ENCODE peak calls at places on chromosomes 5 and 9, in four cellular contexts. W is HepG2; M is CD8-positive, alpha-beta memory T cell; J is suprapubic skin. T is an unnamed sample.

GRCh38 chr5:177469061-177469628 is 4.3 kb downstream of the DBN1 start:
- DNase-seq in W (no peak), M (no peak), J (no peak), T (no peak)

GRCh38 chr5:79686799-79687198 is 2.8 kb upstream of the CMYA5 start:
- DNase-seq in W (no peak), M (no peak), J (no peak), T (no peak)

GRCh38 chr5:107672212-107673105 is 1.7 kb upstream of the EFNA5 start:
- DNase-seq in W (peak), M (no peak), J (peak), T (no peak)

GRCh38 chr9:132800038-132800648 is 77.9 kb downstream of the AK8 start:
- DNase-seq in W (peak), M (peak), J (no peak), T (peak)

GRCh38 chr9:93809204-93809940 is 145.8 kb downstream of the BARX1 start:
- DNase-seq in W (no peak), M (no peak), J (no peak), T (no peak)

GRCh38 chr5:32193591-32193990 is 19.5 kb upstream of the GOLPH3 start:
- DNase-seq in W (peak), M (no peak), J (peak), T (peak)

GRCh38 chr9:93091453-93092081 is 4.5 kb upstream of the CARD19 start:
- DNase-seq in W (peak), M (no peak), J (peak), T (peak)

GRCh38 chr5:96326902-96327301 is 106.1 kb downstream of the PCSK1 start:
- DNase-seq in W (no peak), M (no peak), J (no peak), T (no peak)

GRCh38 chr9:117750401-117750800 is 46.2 kb downstream of the TLR4 start:
- DNase-seq in W (no peak), M (no peak), J (no peak), T (no peak)

GRCh38 chr9:86413966-86414880 is 60.0 kb upstream of the TUT7 start:
- DNase-seq in W (peak), M (no peak), J (no peak), T (no peak)

GRCh38 chr9:97980918-97981827 is 2.0 kb upstream of the ANP32B start:
- DNase-seq in W (peak), M (no peak), J (peak), T (peak)

GRCh38 chr5:178291161-178291561 is 58.6 kb upstream of the PHYKPL start:
- DNase-seq in W (no peak), M (no peak), J (no peak), T (no peak)

GRCh38 chr5:149464796-149465489 is 85.9 kb upstream of the IL17B start:
- DNase-seq in W (no peak), M (no peak), J (no peak), T (peak)
- H3K4me3 ChIP-seq in W (no peak), M (no peak), J (no peak), T (no peak)

DNA sequence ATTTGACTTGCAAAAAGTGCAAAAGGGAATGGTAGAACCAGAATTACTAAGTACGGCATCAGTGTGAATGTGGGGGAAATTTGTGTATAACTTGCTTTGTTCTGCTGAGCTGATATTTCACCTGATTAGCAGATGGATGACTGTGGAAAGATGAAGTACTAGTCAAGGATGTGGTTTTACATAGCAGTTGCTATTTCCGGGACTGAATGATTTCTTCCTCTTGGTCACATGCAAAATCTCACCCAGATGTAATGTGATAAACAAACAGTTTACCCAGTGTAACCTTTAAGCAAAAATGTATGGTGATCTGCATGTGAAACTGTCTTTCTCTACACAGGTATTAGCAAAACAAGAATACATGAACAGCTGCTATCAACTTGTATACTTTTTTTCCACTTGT is 46.1 kb downstream of the DCP2 start:
- DNase-seq in W (no peak), M (peak), J (no peak), T (no peak)
- H3K27ac ChIP-seq in W (no peak), M (no peak), J (no peak), T (no peak)

GRCh38 chr5:40675396-40676133 is 4.2 kb upstream of the PTGER4 start:
- DNase-seq in W (no peak), M (peak), J (no peak), T (no peak)

GRCh38 chr5:40672440-40672839 is 7.3 kb upstream of the PTGER4 start:
- DNase-seq in W (no peak), M (no peak), J (no peak), T (no peak)

GRCh38 chr5:40677456-40677855 is 2.3 kb upstream of the PTGER4 start:
- DNase-seq in W (no peak), M (no peak), J (no peak), T (no peak)

GRCh38 chr5:40676643-40677333 is 2.9 kb upstream of the PTGER4 start:
- DNase-seq in W (no peak), M (no peak), J (no peak), T (peak)

GRCh38 chr5:40674661-40675235 is 5.0 kb upstream of the PTGER4 start:
- DNase-seq in W (no peak), M (no peak), J (no peak), T (no peak)
- H3K4me3 ChIP-seq in W (no peak), M (no peak), J (no peak), T (no peak)

GRCh38 chr5:14937277-14937676 is 65.7 kb upstream of the ANKH start:
- DNase-seq in W (no peak), M (no peak), J (no peak), T (no peak)
- H3K27ac ChIP-seq in W (no peak), M (no peak), J (no peak), T (no peak)

GRCh38 chr5:168661593-168662485 is 82.7 kb upstream of the PANK3 start:
- DNase-seq in W (no peak), M (no peak), J (peak), T (no peak)
- H3K4me3 ChIP-seq in W (no peak), M (no peak), J (no peak), T (no peak)

DNA sequence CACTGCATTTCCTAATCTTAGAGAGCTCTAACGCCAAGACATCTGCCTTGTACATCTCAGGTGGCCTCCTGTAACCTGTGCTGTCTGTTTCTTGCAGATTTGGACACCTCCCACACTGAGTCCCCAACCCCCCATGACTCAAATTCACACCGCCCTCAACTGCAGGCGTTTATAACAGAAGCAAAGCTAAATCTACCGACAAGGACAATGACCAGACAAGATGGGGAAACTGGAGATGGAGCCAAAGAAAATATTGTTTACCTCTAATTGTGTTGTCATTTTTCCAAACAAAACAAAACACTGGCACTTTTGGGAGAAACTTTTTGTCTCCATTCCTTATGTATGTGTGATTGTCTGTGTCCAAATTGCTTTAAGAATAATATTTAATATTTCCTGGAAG is 314.8 kb downstream of the ARHGEF28 start:
- DNase-seq in W (no peak), M (no peak), J (no peak), T (no peak)
- H3K27ac ChIP-seq in W (no peak), M (no peak), J (no peak), T (no peak)

DNA sequence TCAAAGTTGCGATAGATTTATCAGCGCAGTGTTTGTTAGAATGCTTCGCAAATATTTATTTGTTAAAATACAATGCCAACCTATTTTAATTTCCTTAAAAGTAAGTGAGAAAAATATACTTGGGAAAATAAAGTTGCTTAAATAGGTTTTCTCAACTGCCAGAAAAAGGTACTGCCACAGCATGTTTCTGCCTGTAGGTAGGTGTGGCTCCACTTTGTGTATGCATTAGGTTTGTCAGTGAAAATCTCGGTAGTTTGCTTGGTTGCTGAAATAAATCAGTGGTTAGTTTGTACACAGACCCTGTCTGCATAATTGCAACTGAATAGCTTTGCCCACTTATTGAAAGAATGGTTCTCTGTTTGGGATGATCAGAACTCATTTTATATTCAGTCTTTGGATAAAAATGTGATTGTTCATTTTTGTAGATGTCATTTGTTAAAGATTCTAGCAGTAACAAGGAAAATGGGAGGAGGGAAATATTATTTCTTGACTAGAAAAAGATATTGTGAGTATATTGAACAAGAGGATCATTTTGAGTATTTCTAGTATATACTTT is 25.7 kb downstream of the C9orf85 start:
- DNase-seq in W (no peak), M (no peak), J (no peak), T (no peak)
- H3K4me3 ChIP-seq in W (no peak), M (no peak), J (no peak), T (no peak)

GRCh38 chr5:2534251-2534650 is 217.2 kb downstream of the IRX2 start:
- DNase-seq in W (no peak), M (no peak), J (peak), T (no peak)

GRCh38 chr5:2538169-2538568 is 213.3 kb downstream of the IRX2 start:
- DNase-seq in W (no peak), M (no peak), J (peak), T (no peak)

GRCh38 chr5:2536632-2537031 is 214.8 kb downstream of the IRX2 start:
- DNase-seq in W (no peak), M (no peak), J (peak), T (no peak)

GRCh38 chr5:2532809-2533208 is 218.7 kb downstream of the IRX2 start:
- DNase-seq in W (no peak), M (no peak), J (peak), T (no peak)

GRCh38 chr5:2534970-2535369 is 216.5 kb downstream of the IRX2 start:
- DNase-seq in W (no peak), M (no peak), J (peak), T (no peak)
- H3K27ac ChIP-seq in W (no peak), M (no peak), J (no peak), T (no peak)